ENCODE peak calls at places on chromosomes 6 and 20, in six cellular contexts. Z is neural progenitor cell, E is esophagus squamous epithelium, P is H1, X is foreskin keratinocyte, R is pancreas. G is an unnamed sample.

GRCh38 chr20:35878113-35878620 is 76.1 kb downstream of the SCAND1 start:
- DNase-seq in Z (no peak), E (no peak), P (no peak), X (no peak), R (no peak), G (no peak)

GRCh38 chr6:130417951-130418350 is 52.1 kb downstream of the TMEM200A start:
- DNase-seq in Z (no peak), E (no peak), P (no peak), X (no peak), R (no peak), G (no peak)

GRCh38 chr20:3932277-3933073 is 43.3 kb downstream of the PANK2 start:
- DNase-seq in Z (no peak), E (no peak), P (no peak), X (no peak), R (no peak), G (no peak)

GRCh38 chr6:25054469-25054868 is 118.7 kb upstream of the RIPOR2 start:
- DNase-seq in Z (no peak), E (no peak), P (no peak), X (peak; percentile 25), R (no peak), G (no peak)

GRCh38 chr6:40755046-40755681 is 168.0 kb upstream of the LRFN2 start:
- DNase-seq in Z (peak; percentile 11), E (no peak), P (no peak), X (no peak), R (no peak), G (no peak)

GRCh38 chr6:29589423-29590048 is 4.6 kb downstream of the OR2H2 start:
- DNase-seq in Z (peak; percentile 52), E (no peak), P (peak; percentile 75), X (peak; percentile 20), R (no peak), G (peak; percentile 11)

GRCh38 chr20:52103911-52104545 is 87.6 kb downstream of the ZFP64 start:
- DNase-seq in Z (peak; percentile 49), E (no peak), P (peak; percentile 70), X (no peak), R (no peak), G (no peak)

GRCh38 chr6:47924001-47924400 is 142.2 kb downstream of the OPN5 start:
- DNase-seq in Z (no peak), E (no peak), P (no peak), X (no peak), R (no peak), G (no peak)

GRCh38 chr20:60341062-60341461 is 382.8 kb downstream of the CDH26 start:
- DNase-seq in Z (no peak), E (no peak), P (no peak), X (no peak), R (no peak), G (no peak)

GRCh38 chr6:530425-530824 is 126.5 kb downstream of the HUS1B start:
- DNase-seq in Z (no peak), E (no peak), P (no peak), X (no peak), R (no peak), G (no peak)

GRCh38 chr6:51515052-51515402 is 572.4 kb downstream of the PKHD1 start:
- DNase-seq in Z (no peak), E (no peak), P (no peak), X (no peak), R (no peak), G (peak; percentile 19)

GRCh38 chr20:986733-987355 is 15.3 kb downstream of the RSPO4 start:
- DNase-seq in Z (no peak), E (no peak), P (no peak), X (no peak), R (no peak), G (no peak)

GRCh38 chr6:125846292-125847024 is 55.7 kb downstream of the NCOA7 start:
- DNase-seq in Z (no peak), E (no peak), P (no peak), X (no peak), R (no peak), G (no peak)

GRCh38 chr6:44256291-44257006 is 879 bp downstream of the SLC35B2 start:
- DNase-seq in Z (no peak), E (no peak), P (peak; percentile 60), X (no peak), R (no peak), G (no peak)

GRCh38 chr6:113635222-113635970 is 221.7 kb upstream of the MARCKS start:
- DNase-seq in Z (no peak), E (no peak), P (no peak), X (no peak), R (no peak), G (no peak)

GRCh38 chr20:50921055-50921454 is 10.2 kb downstream of the ADNP start:
- DNase-seq in Z (no peak), E (no peak), P (no peak), X (no peak), R (no peak), G (no peak)

GRCh38 chr20:46129955-46130481 is 11.9 kb downstream of the CD40 start:
- DNase-seq in Z (no peak), E (no peak), P (no peak), X (no peak), R (peak; percentile 22), G (no peak)

GRCh38 chr20:17504898-17505663 is 26.1 kb downstream of the BFSP1 start:
- DNase-seq in Z (peak; percentile 78), E (no peak), P (peak; percentile 81), X (peak; percentile 40), R (peak; percentile 75), G (peak; percentile 67)

GRCh38 chr6:4606681-4607025 is 169.6 kb upstream of the CDYL start:
- DNase-seq in Z (no peak), E (no peak), P (no peak), X (no peak), R (no peak), G (no peak)

GRCh38 chr20:5150226-5151076 is 23.6 kb downstream of the CDS2 start:
- DNase-seq in Z (no peak), E (no peak), P (no peak), X (no peak), R (no peak), G (no peak)

DNA sequence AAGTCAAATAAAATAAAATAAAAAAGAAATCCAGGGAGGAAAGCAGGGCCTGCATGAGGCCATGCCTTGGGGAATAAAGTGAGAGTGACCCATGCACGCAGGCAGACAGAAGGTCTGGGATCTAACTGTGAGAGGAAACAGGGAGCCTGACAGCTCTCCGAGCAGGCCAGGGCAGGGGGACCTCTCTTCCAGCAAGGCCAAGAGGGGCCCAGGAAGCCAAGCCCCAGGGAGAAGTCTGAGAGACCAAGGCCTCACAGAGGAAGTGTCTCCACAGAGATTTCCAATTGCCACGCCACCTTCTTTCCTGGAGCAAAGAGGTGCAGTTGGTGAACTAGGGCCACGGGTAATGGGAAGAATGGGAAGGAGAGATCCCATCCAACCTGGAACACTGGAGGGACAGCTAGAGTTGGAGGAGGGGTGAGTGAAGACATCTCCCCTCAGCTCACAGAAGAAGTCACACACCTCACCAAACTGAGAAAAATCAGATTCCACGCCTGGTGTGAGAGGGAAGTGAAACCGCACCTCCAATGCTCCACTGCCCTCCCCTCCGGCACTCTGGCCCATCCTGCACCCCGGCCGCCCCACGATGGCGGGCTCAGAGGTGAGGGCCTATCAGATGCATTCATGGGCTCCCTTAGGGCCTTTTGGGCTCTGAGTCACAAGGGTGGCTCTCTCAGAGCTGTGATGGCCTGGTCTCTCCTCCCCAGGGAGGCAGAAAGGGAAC is 25.1 kb upstream of the TAF8 start:
- DNase-seq in Z (no peak), E (no peak), P (no peak), X (no peak), R (no peak), G (no peak)
- H3K4me1 ChIP-seq in Z (no peaks in the 10 kb centered on the region), E (peaks cover 54% of the 10 kb centered on the region), P (peaks cover 7% of the 10 kb centered on the region), X (no peaks in the 10 kb centered on the region), R (no peaks in the 10 kb centered on the region), G (peaks cover 26% of the 10 kb centered on the region)

DNA sequence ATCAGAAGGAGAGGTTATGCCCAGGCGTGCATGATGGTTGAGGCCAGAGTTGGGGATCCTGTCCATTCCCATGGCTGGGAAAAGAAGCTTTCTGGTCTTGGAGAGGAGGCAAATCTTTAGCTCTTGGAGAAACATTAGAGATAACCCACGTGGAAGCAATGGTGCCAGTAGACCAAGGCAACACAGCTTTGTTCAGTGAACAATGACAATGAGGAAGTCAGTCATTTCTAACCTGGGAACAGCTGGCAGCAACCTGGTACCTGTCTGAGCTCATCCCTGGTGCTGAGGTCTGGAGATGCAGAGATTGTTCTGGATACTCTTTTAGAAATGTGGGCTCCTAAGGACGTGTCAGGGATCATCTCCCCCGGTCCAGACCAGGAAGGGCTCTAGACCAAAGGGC is 76.7 kb upstream of the PAX1 start:
- DNase-seq in Z (no peak), E (no peak), P (no peak), X (no peak), R (no peak), G (no peak)
- H3K27me3 ChIP-seq in Z (peaks cover 15% of the 10 kb centered on the region), E (no peaks in the 10 kb centered on the region), P (no peaks in the 10 kb centered on the region), X (no peaks in the 10 kb centered on the region), R (no peaks in the 10 kb centered on the region), G (no peaks in the 10 kb centered on the region)

DNA sequence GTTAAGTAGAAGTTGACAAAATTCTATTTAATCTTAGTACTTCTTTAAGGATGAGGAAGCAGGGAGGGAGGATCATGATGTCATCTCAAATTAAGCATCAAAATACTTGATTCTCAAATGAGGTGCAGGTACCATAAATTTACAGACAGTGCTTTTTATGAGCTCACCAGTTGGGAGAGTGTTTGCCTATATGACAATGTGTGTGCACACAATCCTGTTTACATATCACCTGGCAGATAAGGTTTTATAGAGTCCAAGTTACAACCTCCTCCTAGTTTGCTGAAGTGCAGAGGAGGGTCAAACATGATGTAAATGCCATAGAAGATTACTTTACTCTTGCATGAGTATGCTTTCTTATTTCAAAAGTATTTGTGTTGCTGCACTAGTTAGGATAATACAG is 6.4 kb downstream of the ATXN1 start:
- DNase-seq in Z (no peak), E (no peak), P (no peak), X (no peak), R (no peak), G (no peak)
- H3K4me1 ChIP-seq in Z (peaks cover 14% of the 10 kb centered on the region), E (peaks cover 83% of the 10 kb centered on the region), P (peaks cover 7% of the 10 kb centered on the region), X (peaks cover 32% of the 10 kb centered on the region), R (peaks cover 49% of the 10 kb centered on the region), G (peaks cover 7% of the 10 kb centered on the region)

DNA sequence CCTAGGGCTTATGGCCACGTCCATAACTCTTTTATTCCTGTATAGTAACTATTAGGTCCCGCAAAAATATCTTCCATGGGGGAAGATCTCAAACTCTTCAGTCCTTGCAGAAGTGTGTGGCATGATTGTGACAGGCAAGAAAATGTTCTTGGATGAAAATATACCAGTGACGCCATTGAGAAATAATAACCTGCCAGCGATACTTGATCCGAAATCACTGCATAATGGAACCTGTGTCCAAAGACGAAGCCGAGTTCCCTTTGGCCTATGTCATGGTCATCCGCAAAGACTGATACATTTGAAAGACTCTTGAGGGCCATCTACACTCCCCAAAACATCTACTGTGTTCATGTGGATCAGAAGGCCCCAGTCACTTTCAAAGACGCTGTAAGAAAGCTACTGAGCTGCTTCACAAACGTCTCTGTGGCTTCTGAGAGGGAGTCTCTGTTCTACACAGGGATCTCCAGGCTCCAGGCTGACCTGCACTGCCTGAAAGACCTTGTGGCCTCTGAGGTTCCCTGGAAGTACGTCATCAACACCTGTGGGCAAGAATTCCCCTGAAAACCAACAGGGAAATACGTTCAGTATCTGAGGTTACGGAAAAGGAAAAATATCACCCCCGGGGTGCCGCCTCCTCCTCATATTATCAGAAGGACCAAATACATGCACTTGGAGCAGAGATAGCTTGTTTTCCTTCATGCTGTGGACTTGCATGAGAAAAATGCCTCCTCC is 6.9 kb upstream of the GCNT2 start:
- DNase-seq in Z (no peak), E (no peak), P (no peak), X (no peak), R (no peak), G (no peak)
- H3K27me3 ChIP-seq in Z (no peaks in the 10 kb centered on the region), E (no peaks in the 10 kb centered on the region), P (no peaks in the 10 kb centered on the region), X (no peaks in the 10 kb centered on the region), R (no peaks in the 10 kb centered on the region), G (no peaks in the 10 kb centered on the region)